ENCODE peak calls at places on chromosome 9, in seven cellular contexts. P, F, O, K, Z, W and N are unnamed samples.

GRCh38 chr9:82454509-82455190 is 466.1 kb downstream of the SPATA31D1 start:
- DNase-seq in P (no peak), F (no peak), O (no peak), K (no peak), Z (peak), W (no peak), N (no peak)

GRCh38 chr9:29778281-29778849 is 2205.1 kb upstream of the C9orf72 start:
- DNase-seq in P (no peak), F (no peak), O (no peak), K (no peak), Z (no peak), W (no peak), N (no peak)

GRCh38 chr9:109912726-109913460 is 132.9 kb downstream of the PALM2AKAP2 start:
- DNase-seq in P (no peak), F (no peak), O (no peak), K (no peak), Z (no peak), W (no peak), N (no peak)

GRCh38 chr9:136662326-136662655 is 425 bp upstream of the EGFL7 start:
- DNase-seq in P (no peak), F (no peak), O (no peak), K (no peak), Z (no peak), W (peak), N (no peak)

GRCh38 chr9:127991017-127991756 is 10.4 kb upstream of the EEIG1 start:
- DNase-seq in P (no peak), F (no peak), O (no peak), K (no peak), Z (peak), W (no peak), N (no peak)

GRCh38 chr9:129656795-129657390 is 8.6 kb upstream of the PRRX2 start:
- DNase-seq in P (no peak), F (no peak), O (no peak), K (no peak), Z (peak), W (no peak), N (no peak)

GRCh38 chr9:9614607-9615006 is 998.2 kb downstream of the PTPRD start:
- DNase-seq in P (no peak), F (no peak), O (no peak), K (no peak), Z (no peak), W (no peak), N (no peak)

GRCh38 chr9:124894741-124895170 is 32.8 kb downstream of the ARPC5L start:
- DNase-seq in P (no peak), F (no peak), O (no peak), K (no peak), Z (peak), W (no peak), N (no peak)

GRCh38 chr9:104831681-104832080 is 67.8 kb downstream of the NIPSNAP3B start:
- DNase-seq in P (no peak), F (no peak), O (no peak), K (no peak), Z (no peak), W (no peak), N (no peak)

GRCh38 chr9:129140397-129141065 is 29.3 kb downstream of the PTPA start:
- DNase-seq in P (peak), F (no peak), O (no peak), K (peak), Z (peak), W (peak), N (no peak)

GRCh38 chr9:4497855-4498254 is 7.6 kb downstream of the SLC1A1 start:
- DNase-seq in P (no peak), F (no peak), O (no peak), K (no peak), Z (no peak), W (no peak), N (no peak)

GRCh38 chr9:127085186-127085585 is 37.2 kb downstream of the ANGPTL2 start:
- DNase-seq in P (no peak), F (no peak), O (no peak), K (no peak), Z (no peak), W (no peak), N (no peak)

GRCh38 chr9:37897665-37898064 is 6.3 kb downstream of the SLC25A51 start:
- DNase-seq in P (no peak), F (no peak), O (no peak), K (no peak), Z (no peak), W (no peak), N (no peak)

GRCh38 chr9:4756420-4756819 is 15.4 kb upstream of the AK3 start:
- DNase-seq in P (no peak), F (no peak), O (no peak), K (no peak), Z (no peak), W (no peak), N (no peak)

GRCh38 chr9:104866186-104866585 is 61.8 kb downstream of the ABCA1 start:
- DNase-seq in P (no peak), F (no peak), O (no peak), K (no peak), Z (no peak), W (no peak), N (no peak)

GRCh38 chr9:8533681-8534080 is 734.1 kb upstream of the DMAC1 start:
- DNase-seq in P (no peak), F (no peak), O (no peak), K (no peak), Z (no peak), W (no peak), N (no peak)

DNA sequence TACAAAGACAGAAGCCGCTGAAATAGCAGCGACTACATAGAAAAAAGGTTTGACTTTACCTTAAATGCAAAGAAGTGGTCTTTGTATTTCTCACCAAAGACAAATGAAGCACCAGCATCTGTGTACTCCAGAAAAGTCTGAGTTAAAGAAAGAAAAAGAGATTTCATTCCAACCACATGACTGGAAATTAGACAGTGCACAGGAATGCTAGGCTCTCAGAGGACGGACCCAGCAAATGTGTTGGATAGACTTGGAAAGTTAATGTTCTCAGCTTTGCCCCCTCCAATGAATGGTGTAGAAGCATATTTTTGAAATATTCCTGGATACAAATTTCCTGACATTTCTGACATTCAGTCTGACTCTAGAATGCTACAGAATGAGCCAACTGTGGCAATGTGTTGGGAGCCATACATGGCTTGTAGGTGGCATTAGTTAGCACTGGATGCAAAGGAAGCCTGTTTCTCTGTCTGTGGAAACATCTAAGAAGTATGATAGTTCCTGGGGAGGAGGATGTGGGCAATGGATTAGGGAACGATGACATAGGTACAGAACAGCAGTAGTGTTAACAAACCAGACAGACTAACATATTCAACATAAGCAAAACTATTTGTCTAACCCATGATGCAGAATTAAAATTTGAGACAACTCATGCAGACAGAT is 43.3 kb downstream of the SLC28A3 start:
- DNase-seq in P (no peak), F (no peak), O (no peak), K (no peak), Z (no peak), W (no peak), N (no peak)
- TF ChIP-seq TAF1 in P (no peak), F (no peak), O (no peak), K (no peak), Z (no peak), W (no peak), N (no peak)

GRCh38 chr9:123091459-123091858 is 58.0 kb downstream of the GPR21 start:
- DNase-seq in P (no peak), F (no peak), O (no peak), K (no peak), Z (no peak), W (no peak), N (no peak)

GRCh38 chr9:123090956-123091355 is 57.5 kb downstream of the GPR21 start:
- DNase-seq in P (no peak), F (no peak), O (no peak), K (no peak), Z (no peak), W (no peak), N (no peak)

GRCh38 chr9:123089040-123089439 is 55.6 kb downstream of the GPR21 start:
- DNase-seq in P (no peak), F (no peak), O (no peak), K (no peak), Z (no peak), W (no peak), N (no peak)

GRCh38 chr9:123089790-123090189 is 56.3 kb downstream of the GPR21 start:
- DNase-seq in P (no peak), F (no peak), O (no peak), K (no peak), Z (no peak), W (no peak), N (no peak)

DNA sequence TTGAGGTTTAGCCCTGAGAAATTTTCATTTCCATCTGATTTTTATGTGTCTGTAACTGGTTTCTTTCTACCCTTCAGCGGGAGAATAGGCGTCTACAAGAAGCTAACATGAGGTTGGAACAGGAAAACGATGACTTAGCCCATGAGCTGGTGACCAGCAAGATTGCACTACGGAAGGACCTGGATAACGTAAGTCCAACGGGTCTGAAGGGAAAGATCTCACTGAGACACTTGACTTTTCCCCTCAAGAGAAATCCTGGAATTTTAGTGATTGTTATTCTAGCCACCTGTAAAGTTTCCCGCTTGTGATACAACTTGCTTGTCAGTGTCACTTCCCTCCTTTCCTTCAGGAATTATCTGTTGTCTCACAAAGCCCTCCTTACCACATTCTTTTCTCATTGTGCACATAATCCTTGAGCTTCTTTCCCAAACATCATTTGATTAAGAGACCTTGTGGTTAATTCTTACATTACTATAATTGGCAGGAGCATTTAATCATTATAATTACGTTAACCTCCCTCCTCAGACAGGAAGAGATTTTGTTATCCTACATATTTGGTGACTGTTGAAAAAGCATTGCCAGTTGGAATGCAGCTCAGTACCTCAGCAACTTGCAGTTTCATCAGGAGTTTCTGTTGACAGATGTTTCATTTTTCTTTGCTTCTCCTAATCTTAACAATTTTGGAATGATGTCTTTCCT is 56.9 kb downstream of the GPR21 start:
- DNase-seq in P (no peak), F (no peak), O (no peak), K (no peak), Z (no peak), W (no peak), N (no peak)
- TF ChIP-seq TAF1 in P (no peak), F (no peak), O (no peak), K (no peak), Z (no peak), W (no peak), N (no peak)

GRCh38 chr9:77997611-77998349 is 33.8 kb downstream of the GNAQ start:
- DNase-seq in P (peak), F (no peak), O (no peak), K (no peak), Z (no peak), W (no peak), N (no peak)
- TF ChIP-seq TAF1 in P (no peak), F (no peak), O (no peak), K (no peak), Z (no peak), W (no peak), N (no peak)

GRCh38 chr9:133345596-133345995 is 2.3 kb downstream of the MED22 start:
- DNase-seq in P (no peak), F (no peak), O (no peak), K (no peak), Z (no peak), W (no peak), N (no peak)

GRCh38 chr9:133347515-133347984 is 381 bp downstream of the MED22 start:
- DNase-seq in P (peak), F (peak), O (peak), K (peak), Z (no peak), W (peak), N (peak)

GRCh38 chr9:133347985-133348762 is at the start of the genes MED22 and RPL7A:
- DNase-seq in P (peak), F (peak), O (peak), K (peak), Z (peak), W (peak), N (peak)

GRCh38 chr9:133344979-133345378 is 3.0 kb downstream of the MED22 start:
- DNase-seq in P (no peak), F (no peak), O (no peak), K (no peak), Z (no peak), W (no peak), N (no peak)

GRCh38 chr9:133346021-133346713 is 1.8 kb downstream of the MED22 start:
- DNase-seq in P (peak), F (no peak), O (no peak), K (peak), Z (no peak), W (no peak), N (no peak)
- TF ChIP-seq TAF1 in P (no peak), F (no peak), O (no peak), K (no peak), Z (no peak), W (no peak), N (no peak)

GRCh38 chr9:106920701-106921283 is 57.8 kb downstream of the ZNF462 start:
- DNase-seq in P (no peak), F (no peak), O (no peak), K (no peak), Z (peak), W (no peak), N (no peak)
- TF ChIP-seq TAF1 in P (no peak), F (no peak), O (no peak), K (no peak), Z (no peak), W (no peak), N (no peak)

DNA sequence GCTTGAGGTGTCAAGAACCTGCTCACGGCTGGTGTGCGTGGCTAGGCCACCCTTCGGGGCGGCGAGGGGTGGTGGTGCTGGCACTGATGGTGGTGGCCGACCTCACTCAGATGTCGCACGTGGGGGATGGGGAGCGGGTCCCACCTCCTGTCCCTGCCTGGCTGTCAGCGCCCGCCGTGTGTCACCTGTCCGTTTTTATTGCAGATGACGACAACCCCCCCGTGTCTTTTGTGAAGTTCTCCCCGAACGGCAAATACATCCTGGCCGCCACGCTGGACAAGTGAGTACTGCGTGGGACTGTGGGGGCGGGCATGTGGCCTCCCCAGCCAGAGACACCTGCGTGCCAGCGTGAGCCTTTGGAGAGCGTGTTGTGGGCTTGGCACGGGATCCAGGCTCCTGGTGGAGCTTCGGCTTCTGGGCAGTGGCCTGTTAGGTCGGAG is 10.1 kb downstream of the RNU6ATAC start:
- DNase-seq in P (no peak), F (no peak), O (no peak), K (no peak), Z (no peak), W (no peak), N (no peak)
- TF ChIP-seq TAF1 in P (no peak), F (no peak), O (no peak), K (no peak), Z (no peak), W (no peak), N (no peak)

GRCh38 chr9:18477719-18478118 is 3.8 kb downstream of the ADAMTSL1 start:
- DNase-seq in P (no peak), F (no peak), O (no peak), K (no peak), Z (no peak), W (no peak), N (no peak)
- TF ChIP-seq TAF1 in P (no peak), F (no peak), O (no peak), K (no peak), Z (no peak), W (no peak), N (no peak)